ENCODE peak calls at places on chromosomes 2 and 18, in ten cellular contexts. W, V, N, C, T, Y, G, I, A and D are unnamed samples.

GRCh38 chr2:241836257-241836656 is 22.4 kb downstream of the PDCD1 start:
- ATAC-seq in N (no peak), W (no peak), V (no peak), T (no peak), I (no peak), G (no peak), Y (no peak), C (no peak), A (no peak), D (no peak)

GRCh38 chr2:170213651-170214050 is 35.7 kb downstream of the MYO3B start:
- ATAC-seq in N (no peak), G (no peak), C (no peak), W (no peak), I (no peak), Y (no peak), V (no peak), T (no peak), A (no peak), D (no peak)

GRCh38 chr2:45134014-45134413 is 124.8 kb upstream of the SIX2 start:
- ATAC-seq in N (no peak), C (no peak), T (no peak), I (no peak), A (no peak), W (no peak), Y (no peak), V (no peak), G (no peak), D (no peak)

GRCh38 chr2:165443524-165443923 is 26.0 kb upstream of the CSRNP3 start:
- ATAC-seq in I (no peak), A (no peak), T (no peak), W (no peak), G (no peak), Y (peak; percentile 66), V (no peak), N (no peak), C (no peak), D (no peak)

GRCh38 chr2:217074576-217075224 is 214.8 kb upstream of the TNP1 start:
- ATAC-seq in C (no peak), T (no peak), Y (no peak), V (no peak), N (no peak), W (peak; percentile 42), A (no peak), G (no peak), I (no peak), D (no peak)

GRCh38 chr18:2589345-2590060 is 18.1 kb downstream of the NDC80 start:
- ATAC-seq in I (peak; percentile 59), A (no peak), N (peak; percentile 47), V (no peak), G (peak; percentile 93), T (no peak), Y (peak; percentile 86), C (peak; percentile 76), W (no peak), D (no peak)

GRCh38 chr2:170716851-170717598 is 1.9 kb downstream of the SP5 start:
- ATAC-seq in W (peak; percentile 4), V (peak; percentile 27), C (peak; percentile 29), G (peak; percentile 69), Y (no peak), T (peak; percentile 56), N (no peak), A (no peak), I (no peak), D (peak; percentile 55)

GRCh38 chr18:67385455-67385854 is 131.1 kb downstream of the DSEL start:
- ATAC-seq in W (no peak), T (no peak), G (no peak), I (no peak), C (no peak), A (no peak), Y (no peak), V (no peak), N (no peak), D (no peak)

GRCh38 chr2:9967053-9967775 is 15.7 kb downstream of the GRHL1 start:
- ATAC-seq in N (no peak), Y (no peak), T (peak; percentile 85), C (no peak), A (no peak), G (no peak), W (no peak), I (no peak), V (no peak), D (no peak)

GRCh38 chr18:26563024-26563423 is 14.7 kb upstream of the KCTD1 start:
- ATAC-seq in T (no peak), G (no peak), W (no peak), C (no peak), V (no peak), I (no peak), Y (no peak), A (no peak), N (no peak), D (no peak)

GRCh38 chr2:3759766-3760165 is 56.4 kb downstream of the DCDC2C start:
- ATAC-seq in W (no peak), N (no peak), T (no peak), Y (no peak), C (no peak), I (no peak), V (no peak), A (no peak), G (no peak), D (no peak)
- H3K27ac ChIP-seq in W (no peak overlapping the region), N (no peak overlapping the region), T (no peak overlapping the region), Y (no peak overlapping the region), C (no peak overlapping the region), I (no peak overlapping the region), V (no peak overlapping the region), A (no peak overlapping the region), G (no peak overlapping the region), D (no peak overlapping the region)

DNA sequence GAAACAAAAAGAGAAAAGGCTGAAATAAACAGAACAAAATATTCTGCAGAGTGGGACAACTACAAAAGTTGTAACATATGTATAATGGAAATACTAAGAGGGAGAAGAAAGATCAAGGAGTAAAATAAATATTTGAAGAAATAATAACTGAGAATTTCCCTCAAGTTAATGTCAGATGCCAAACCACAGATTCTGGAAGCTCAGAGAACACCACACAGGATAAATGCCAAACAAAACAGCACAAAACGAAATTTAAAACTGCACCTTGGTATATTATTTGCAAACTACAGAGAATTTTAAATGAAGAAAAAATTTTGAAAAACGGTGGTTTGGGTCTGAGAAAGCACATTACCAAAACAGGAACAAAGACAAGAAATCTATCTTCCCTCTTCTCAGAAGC is 1588.9 kb upstream of the TMEFF2 start:
- ATAC-seq in Y (no peak), C (no peak), W (no peak), A (no peak), N (no peak), T (no peak), G (no peak), V (no peak), I (no peak), D (no peak)
- H3K27me3 ChIP-seq in Y (no peaks in the 10 kb centered on the region), C (no peaks in the 10 kb centered on the region), W (no peaks in the 10 kb centered on the region), A (no peaks in the 10 kb centered on the region), N (no peaks in the 10 kb centered on the region), T (no peaks in the 10 kb centered on the region), G (no peaks in the 10 kb centered on the region), V (no peaks in the 10 kb centered on the region), I (no peaks in the 10 kb centered on the region), D (no peaks in the 10 kb centered on the region)

GRCh38 chr2:223901311-223901710 is 43.8 kb downstream of the WDFY1 start:
- ATAC-seq in G (no peak), A (no peak), C (no peak), W (no peak), V (no peak), N (peak; percentile 60), T (no peak), I (no peak), Y (no peak), D (no peak)

GRCh38 chr2:223897669-223898314 is 47.3 kb downstream of the WDFY1 start:
- ATAC-seq in W (no peak), G (no peak), T (no peak), Y (no peak), C (no peak), N (no peak), V (no peak), I (no peak), A (no peak), D (no peak)

GRCh38 chr2:223901854-223902253 is 43.3 kb downstream of the WDFY1 start:
- ATAC-seq in T (no peak), I (no peak), V (no peak), N (peak; percentile 87), W (peak; percentile 36), Y (no peak), C (no peak), A (peak; percentile 50), G (no peak), D (no peak)

GRCh38 chr2:223900531-223900930 is 44.6 kb downstream of the WDFY1 start:
- ATAC-seq in T (no peak), W (no peak), N (no peak), V (no peak), G (no peak), Y (no peak), A (no peak), C (no peak), I (no peak), D (no peak)

GRCh38 chr2:223900066-223900465 is 45.1 kb downstream of the WDFY1 start:
- ATAC-seq in V (no peak), A (no peak), G (no peak), I (no peak), T (no peak), Y (no peak), C (no peak), N (no peak), W (no peak), D (no peak)
- TF ChIP-seq CTCF in V (no peak), A (no peak), G (no peak), I (no peak), T (no peak), Y (no peak), C (no peak), N (no peak), W (no peak), D (no peak)

GRCh38 chr2:69716555-69717120 is 25.3 kb upstream of the ANXA4 start:
- ATAC-seq in A (no peak), N (no peak), V (no peak), I (no peak), G (no peak), T (no peak), C (no peak), Y (no peak), W (no peak), D (no peak)

GRCh38 chr2:69718338-69718965 is 23.5 kb upstream of the ANXA4 start:
- ATAC-seq in G (peak; percentile 28), W (no peak), T (no peak), I (no peak), C (no peak), N (no peak), Y (no peak), A (no peak), V (no peak), D (no peak)

GRCh38 chr2:69715964-69716363 is 26.0 kb upstream of the ANXA4 start:
- ATAC-seq in T (no peak), C (no peak), N (no peak), A (no peak), I (no peak), Y (no peak), G (peak; percentile 32), V (no peak), W (no peak), D (no peak)

GRCh38 chr2:69720404-69720803 is 21.5 kb upstream of the ANXA4 start:
- ATAC-seq in W (no peak), G (no peak), A (no peak), I (peak; percentile 52), Y (no peak), N (no peak), V (no peak), C (no peak), T (no peak), D (no peak)

DNA sequence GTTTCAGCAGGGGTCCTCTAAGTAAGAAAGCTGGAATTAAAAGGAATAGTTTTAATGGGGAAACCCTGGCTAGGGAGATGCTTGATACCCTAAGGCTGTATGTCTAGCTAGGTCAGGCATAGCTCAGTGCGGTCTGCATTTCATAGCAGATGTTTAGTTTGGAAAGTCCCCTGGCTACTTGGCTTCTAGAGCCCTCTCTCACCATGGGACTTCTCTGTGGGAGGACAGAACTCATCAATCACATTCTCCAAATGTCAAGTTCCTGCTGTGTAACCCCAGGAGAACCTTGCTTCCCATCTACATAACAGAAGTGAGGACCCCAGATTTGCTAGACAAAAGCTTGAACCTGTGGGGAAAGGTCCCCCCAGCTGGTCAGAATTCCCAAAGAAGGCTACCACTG is 24.0 kb upstream of the ANXA4 start:
- ATAC-seq in G (peak; percentile 32), C (no peak), W (no peak), Y (no peak), V (no peak), I (no peak), N (no peak), A (no peak), T (no peak), D (no peak)
- H3K27ac ChIP-seq in G (no peak overlapping the region), C (no peak overlapping the region), W (no peak overlapping the region), Y (no peak overlapping the region), V (no peak overlapping the region), I (no peak overlapping the region), N (no peak overlapping the region), A (no peak overlapping the region), T (no peak overlapping the region), D (no peak overlapping the region)